ENCODE peak calls at places on chromosome 4, in nine cellular contexts. One of them, this sample, is unnamed.

GRCh38 chr4:150010525-150011126 is 67.6 kb upstream of the DCLK2 start:
- DNase-seq in astrocyte: peak
- DNase-seq in pancreas: peak
- DNase-seq in stimulated activated CD8-positive, alpha-beta memory T cell treated with anti-CD3 and anti-CD28 coated beads, Interleukin-2, amount 100 ng/mL, for 1 hour: no peak
- DNase-seq in NCI-H774: no peak
- DNase-seq in EL: peak
- DNase-seq in nucleus accumbens: no peak
- DNase-seq in HEK293T: peak
- DNase-seq in endothelial cell: peak
- DNase-seq in this sample: no peak

GRCh38 chr4:7055111-7055989 is 12.2 kb downstream of the TADA2B start:
- DNase-seq in astrocyte: no peak
- DNase-seq in pancreas: no peak
- DNase-seq in stimulated activated CD8-positive, alpha-beta memory T cell treated with anti-CD3 and anti-CD28 coated beads, Interleukin-2, amount 100 ng/mL, for 1 hour: no peak
- DNase-seq in NCI-H774: no peak
- DNase-seq in EL: peak
- DNase-seq in nucleus accumbens: no peak
- DNase-seq in HEK293T: no peak
- DNase-seq in endothelial cell: no peak
- DNase-seq in this sample: no peak

GRCh38 chr4:112290341-112290740 is 4.6 kb upstream of the TIFA start:
- DNase-seq in astrocyte: no peak
- DNase-seq in pancreas: no peak
- DNase-seq in stimulated activated CD8-positive, alpha-beta memory T cell treated with anti-CD3 and anti-CD28 coated beads, Interleukin-2, amount 100 ng/mL, for 1 hour: no peak
- DNase-seq in NCI-H774: no peak
- DNase-seq in EL: no peak
- DNase-seq in nucleus accumbens: no peak
- DNase-seq in HEK293T: no peak
- DNase-seq in endothelial cell: no peak
- DNase-seq in this sample: no peak

GRCh38 chr4:16227462-16227868 is 1.2 kb upstream of the TAPT1 start:
- DNase-seq in astrocyte: peak
- DNase-seq in pancreas: peak
- DNase-seq in stimulated activated CD8-positive, alpha-beta memory T cell treated with anti-CD3 and anti-CD28 coated beads, Interleukin-2, amount 100 ng/mL, for 1 hour: no peak
- DNase-seq in NCI-H774: no peak
- DNase-seq in EL: peak
- DNase-seq in nucleus accumbens: no peak
- DNase-seq in HEK293T: no peak
- DNase-seq in endothelial cell: no peak
- DNase-seq in this sample: no peak

GRCh38 chr4:127783026-127783769 is 1.1 kb downstream of the HSPA4L start:
- DNase-seq in astrocyte: peak
- DNase-seq in pancreas: peak
- DNase-seq in stimulated activated CD8-positive, alpha-beta memory T cell treated with anti-CD3 and anti-CD28 coated beads, Interleukin-2, amount 100 ng/mL, for 1 hour: no peak
- DNase-seq in NCI-H774: peak
- DNase-seq in EL: peak
- DNase-seq in nucleus accumbens: peak
- DNase-seq in HEK293T: peak
- DNase-seq in endothelial cell: peak
- DNase-seq in this sample: no peak

GRCh38 chr4:98648602-98649001 is 9.8 kb downstream of the TSPAN5 start:
- DNase-seq in astrocyte: peak
- DNase-seq in pancreas: no peak
- DNase-seq in stimulated activated CD8-positive, alpha-beta memory T cell treated with anti-CD3 and anti-CD28 coated beads, Interleukin-2, amount 100 ng/mL, for 1 hour: no peak
- DNase-seq in NCI-H774: no peak
- DNase-seq in EL: peak
- DNase-seq in nucleus accumbens: no peak
- DNase-seq in HEK293T: no peak
- DNase-seq in endothelial cell: no peak
- DNase-seq in this sample: no peak

GRCh38 chr4:138401330-138401729 is 159.2 kb upstream of the SLC7A11 start:
- DNase-seq in astrocyte: no peak
- DNase-seq in pancreas: peak
- DNase-seq in stimulated activated CD8-positive, alpha-beta memory T cell treated with anti-CD3 and anti-CD28 coated beads, Interleukin-2, amount 100 ng/mL, for 1 hour: no peak
- DNase-seq in NCI-H774: no peak
- DNase-seq in EL: peak
- DNase-seq in nucleus accumbens: no peak
- DNase-seq in HEK293T: no peak
- DNase-seq in endothelial cell: no peak
- DNase-seq in this sample: no peak

GRCh38 chr4:10099521-10100325 is 16.9 kb downstream of the WDR1 start:
- DNase-seq in astrocyte: no peak
- DNase-seq in pancreas: no peak
- DNase-seq in stimulated activated CD8-positive, alpha-beta memory T cell treated with anti-CD3 and anti-CD28 coated beads, Interleukin-2, amount 100 ng/mL, for 1 hour: no peak
- DNase-seq in NCI-H774: no peak
- DNase-seq in EL: no peak
- DNase-seq in nucleus accumbens: no peak
- DNase-seq in HEK293T: no peak
- DNase-seq in endothelial cell: no peak
- DNase-seq in this sample: no peak

GRCh38 chr4:183392377-183392776 is 52.1 kb upstream of the CDKN2AIP start:
- DNase-seq in astrocyte: no peak
- DNase-seq in pancreas: no peak
- DNase-seq in stimulated activated CD8-positive, alpha-beta memory T cell treated with anti-CD3 and anti-CD28 coated beads, Interleukin-2, amount 100 ng/mL, for 1 hour: no peak
- DNase-seq in NCI-H774: no peak
- DNase-seq in EL: no peak
- DNase-seq in nucleus accumbens: no peak
- DNase-seq in HEK293T: no peak
- DNase-seq in endothelial cell: no peak
- DNase-seq in this sample: no peak